ENCODE peak calls at places on chromosomes 6 and 20, in seven cellular contexts. One of them, this sample, is unnamed.

GRCh38 chr6:100001915-100002388 is 7.9 kb upstream of the MCHR2 start:
- DNase-seq in fibroblast of the aortic adventitia: peak; percentile 68
- DNase-seq in adrenal gland: peak; percentile 74
- DNase-seq in heart left ventricle: peak; percentile 18
- DNase-seq in HT1080: peak; percentile 50
- DNase-seq in B cell: peak; percentile 48
- DNase-seq in breast epithelium: no peak
- DNase-seq in this sample: peak; percentile 45

GRCh38 chr20:36102809-36103596 is 51.5 kb upstream of the EPB41L1 start:
- DNase-seq in fibroblast of the aortic adventitia: no peak
- DNase-seq in adrenal gland: no peak
- DNase-seq in heart left ventricle: no peak
- DNase-seq in HT1080: no peak
- DNase-seq in B cell: no peak
- DNase-seq in breast epithelium: peak; percentile 70
- DNase-seq in this sample: no peak

GRCh38 chr6:80282913-80283554 is 176.6 kb downstream of the BCKDHB start:
- DNase-seq in fibroblast of the aortic adventitia: no peak
- DNase-seq in adrenal gland: no peak
- DNase-seq in heart left ventricle: no peak
- DNase-seq in HT1080: no peak
- DNase-seq in B cell: no peak
- DNase-seq in breast epithelium: no peak
- DNase-seq in this sample: no peak

GRCh38 chr6:15412767-15413166 is 166.9 kb downstream of the JARID2 start:
- DNase-seq in fibroblast of the aortic adventitia: no peak
- DNase-seq in adrenal gland: no peak
- DNase-seq in heart left ventricle: no peak
- DNase-seq in HT1080: no peak
- DNase-seq in B cell: no peak
- DNase-seq in breast epithelium: no peak
- DNase-seq in this sample: no peak

GRCh38 chr6:136069119-136069518 is 181.0 kb downstream of the MTFR2 start:
- DNase-seq in fibroblast of the aortic adventitia: peak; percentile 83
- DNase-seq in adrenal gland: no peak
- DNase-seq in heart left ventricle: no peak
- DNase-seq in HT1080: peak; percentile 49
- DNase-seq in B cell: no peak
- DNase-seq in breast epithelium: no peak
- DNase-seq in this sample: no peak

GRCh38 chr20:44104807-44105517 is 82.0 kb downstream of the JPH2 start:
- DNase-seq in fibroblast of the aortic adventitia: peak; percentile 89
- DNase-seq in adrenal gland: no peak
- DNase-seq in heart left ventricle: no peak
- DNase-seq in HT1080: peak; percentile 63
- DNase-seq in B cell: no peak
- DNase-seq in breast epithelium: no peak
- DNase-seq in this sample: no peak

GRCh38 chr6:133289733-133290306 is 48.7 kb downstream of the EYA4 start:
- DNase-seq in fibroblast of the aortic adventitia: no peak
- DNase-seq in adrenal gland: no peak
- DNase-seq in heart left ventricle: no peak
- DNase-seq in HT1080: no peak
- DNase-seq in B cell: no peak
- DNase-seq in breast epithelium: no peak
- DNase-seq in this sample: no peak

GRCh38 chr20:61963149-61963548 is 102.5 kb downstream of the TAF4 start:
- DNase-seq in fibroblast of the aortic adventitia: no peak
- DNase-seq in adrenal gland: peak; percentile 35
- DNase-seq in heart left ventricle: no peak
- DNase-seq in HT1080: no peak
- DNase-seq in B cell: no peak
- DNase-seq in breast epithelium: no peak
- DNase-seq in this sample: peak; percentile 54

GRCh38 chr6:37657117-37657886 is 40.4 kb downstream of the MDGA1 start:
- DNase-seq in fibroblast of the aortic adventitia: no peak
- DNase-seq in adrenal gland: no peak
- DNase-seq in heart left ventricle: no peak
- DNase-seq in HT1080: peak; percentile 70
- DNase-seq in B cell: no peak
- DNase-seq in breast epithelium: no peak
- DNase-seq in this sample: no peak

GRCh38 chr20:25553819-25554296 is 31.5 kb downstream of the NINL start:
- DNase-seq in fibroblast of the aortic adventitia: peak; percentile 58
- DNase-seq in adrenal gland: peak; percentile 75
- DNase-seq in heart left ventricle: no peak
- DNase-seq in HT1080: no peak
- DNase-seq in B cell: no peak
- DNase-seq in breast epithelium: no peak
- DNase-seq in this sample: no peak